ENCODE peak calls at places on chromosome 15, in six cellular contexts. One of them, this sample, is unnamed.

GRCh38 chr15:36432162-36432561 is 147.3 kb upstream of the CDIN1 start:
- DNase-seq in HCT116: no peak
- DNase-seq in GM23248: peak
- DNase-seq in hepatocyte: no peak
- DNase-seq in PC-3: peak
- DNase-seq in MM.1S: no peak
- DNase-seq in this sample: no peak

GRCh38 chr15:23853291-23853690 is 166.2 kb upstream of the NDN start:
- DNase-seq in HCT116: no peak
- DNase-seq in GM23248: peak
- DNase-seq in hepatocyte: no peak
- DNase-seq in PC-3: no peak
- DNase-seq in MM.1S: peak
- DNase-seq in this sample: no peak

GRCh38 chr15:64152507-64153387 is 1.2 kb downstream of the SNX22 start:
- DNase-seq in HCT116: no peak
- DNase-seq in GM23248: no peak
- DNase-seq in hepatocyte: no peak
- DNase-seq in PC-3: no peak
- DNase-seq in MM.1S: peak
- DNase-seq in this sample: no peak

GRCh38 chr15:58392611-58393161 is 39.1 kb upstream of the LIPC start:
- DNase-seq in HCT116: no peak
- DNase-seq in GM23248: no peak
- DNase-seq in hepatocyte: peak
- DNase-seq in PC-3: peak
- DNase-seq in MM.1S: no peak
- DNase-seq in this sample: no peak

GRCh38 chr15:45402955-45403892 is 24.9 kb upstream of the GATM start:
- DNase-seq in HCT116: no peak
- DNase-seq in GM23248: peak
- DNase-seq in hepatocyte: peak
- DNase-seq in PC-3: peak
- DNase-seq in MM.1S: peak
- DNase-seq in this sample: peak

GRCh38 chr15:57708047-57708446 is 1.5 kb downstream of the POLR2M start:
- DNase-seq in HCT116: no peak
- DNase-seq in GM23248: peak
- DNase-seq in hepatocyte: no peak
- DNase-seq in PC-3: no peak
- DNase-seq in MM.1S: no peak
- DNase-seq in this sample: no peak

GRCh38 chr15:31556494-31557150 is 230.0 kb downstream of the KLF13 start:
- DNase-seq in HCT116: no peak
- DNase-seq in GM23248: no peak
- DNase-seq in hepatocyte: no peak
- DNase-seq in PC-3: no peak
- DNase-seq in MM.1S: no peak
- DNase-seq in this sample: no peak

GRCh38 chr15:43769584-43770228 is 7.1 kb downstream of the ELL3 start:
- DNase-seq in HCT116: no peak
- DNase-seq in GM23248: peak
- DNase-seq in hepatocyte: peak
- DNase-seq in PC-3: peak
- DNase-seq in MM.1S: peak
- DNase-seq in this sample: peak

GRCh38 chr15:37698679-37699078 is 235.8 kb upstream of the TMCO5A start:
- DNase-seq in HCT116: no peak
- DNase-seq in GM23248: peak
- DNase-seq in hepatocyte: no peak
- DNase-seq in PC-3: peak
- DNase-seq in MM.1S: no peak
- DNase-seq in this sample: no peak

GRCh38 chr15:85419200-85419599 is 38.8 kb downstream of the AKAP13 start:
- DNase-seq in HCT116: no peak
- DNase-seq in GM23248: peak
- DNase-seq in hepatocyte: no peak
- DNase-seq in PC-3: peak
- DNase-seq in MM.1S: no peak
- DNase-seq in this sample: no peak

GRCh38 chr15:56844892-56845291 is 73.6 kb upstream of the TCF12 start:
- DNase-seq in HCT116: no peak
- DNase-seq in GM23248: no peak
- DNase-seq in hepatocyte: no peak
- DNase-seq in PC-3: no peak
- DNase-seq in MM.1S: no peak
- DNase-seq in this sample: no peak

GRCh38 chr15:73081321-73081958 is 29.2 kb downstream of the NEO1 start:
- DNase-seq in HCT116: peak
- DNase-seq in GM23248: peak
- DNase-seq in hepatocyte: peak
- DNase-seq in PC-3: peak
- DNase-seq in MM.1S: peak
- DNase-seq in this sample: peak

GRCh38 chr15:41115088-41115651 is 910 bp downstream of the INO80 start:
- DNase-seq in HCT116: peak
- DNase-seq in GM23248: peak
- DNase-seq in hepatocyte: peak
- DNase-seq in PC-3: peak
- DNase-seq in MM.1S: no peak
- DNase-seq in this sample: peak

GRCh38 chr15:42082832-42083604 is 11.3 kb downstream of the PLA2G4D start:
- DNase-seq in HCT116: no peak
- DNase-seq in GM23248: no peak
- DNase-seq in hepatocyte: no peak
- DNase-seq in PC-3: no peak
- DNase-seq in MM.1S: no peak
- DNase-seq in this sample: no peak

GRCh38 chr15:99248000-99248727 is 1.2 kb downstream of the TTC23 start:
- DNase-seq in HCT116: no peak
- DNase-seq in GM23248: peak
- DNase-seq in hepatocyte: no peak
- DNase-seq in PC-3: no peak
- DNase-seq in MM.1S: no peak
- DNase-seq in this sample: peak

GRCh38 chr15:33448151-33448550 is 137.4 kb downstream of the RYR3 start:
- DNase-seq in HCT116: no peak
- DNase-seq in GM23248: no peak
- DNase-seq in hepatocyte: no peak
- DNase-seq in PC-3: no peak
- DNase-seq in MM.1S: no peak
- DNase-seq in this sample: no peak

GRCh38 chr15:80591471-80591870 is 103.6 kb upstream of the ABHD17C start:
- DNase-seq in HCT116: no peak
- DNase-seq in GM23248: no peak
- DNase-seq in hepatocyte: no peak
- DNase-seq in PC-3: no peak
- DNase-seq in MM.1S: no peak
- DNase-seq in this sample: no peak

GRCh38 chr15:53569756-53570480 is 189.5 kb downstream of the WDR72 start:
- DNase-seq in HCT116: no peak
- DNase-seq in GM23248: no peak
- DNase-seq in hepatocyte: no peak
- DNase-seq in PC-3: peak
- DNase-seq in MM.1S: no peak
- DNase-seq in this sample: no peak

GRCh38 chr15:77069521-77070121 is 1.3 kb downstream of the TSPAN3 start:
- DNase-seq in HCT116: no peak
- DNase-seq in GM23248: peak
- DNase-seq in hepatocyte: peak
- DNase-seq in PC-3: peak
- DNase-seq in MM.1S: no peak
- DNase-seq in this sample: no peak

GRCh38 chr15:99185731-99186130 is 63.6 kb downstream of the TTC23 start:
- DNase-seq in HCT116: no peak
- DNase-seq in GM23248: no peak
- DNase-seq in hepatocyte: no peak
- DNase-seq in PC-3: no peak
- DNase-seq in MM.1S: no peak
- DNase-seq in this sample: no peak

GRCh38 chr15:81941479-81941878 is 104.3 kb downstream of the MEX3B start:
- DNase-seq in HCT116: no peak
- DNase-seq in GM23248: no peak
- DNase-seq in hepatocyte: no peak
- DNase-seq in PC-3: no peak
- DNase-seq in MM.1S: no peak
- DNase-seq in this sample: peak

GRCh38 chr15:59741274-59741906 is 52.3 kb upstream of the BNIP2 start:
- DNase-seq in HCT116: peak
- DNase-seq in GM23248: peak
- DNase-seq in hepatocyte: peak
- DNase-seq in PC-3: peak
- DNase-seq in MM.1S: peak
- DNase-seq in this sample: peak

GRCh38 chr15:74053941-74054529 is 28.3 kb downstream of the GOLGA6A start:
- DNase-seq in HCT116: peak
- DNase-seq in GM23248: peak
- DNase-seq in hepatocyte: peak
- DNase-seq in PC-3: peak
- DNase-seq in MM.1S: peak
- DNase-seq in this sample: peak

GRCh38 chr15:33964665-33965040 is 3.6 kb upstream of the CHRM5 start:
- DNase-seq in HCT116: no peak
- DNase-seq in GM23248: peak
- DNase-seq in hepatocyte: no peak
- DNase-seq in PC-3: no peak
- DNase-seq in MM.1S: no peak
- DNase-seq in this sample: no peak

GRCh38 chr15:63091679-63092078 is 30.0 kb upstream of the LACTB start:
- DNase-seq in HCT116: no peak
- DNase-seq in GM23248: no peak
- DNase-seq in hepatocyte: no peak
- DNase-seq in PC-3: no peak
- DNase-seq in MM.1S: no peak
- DNase-seq in this sample: no peak

GRCh38 chr15:63090502-63091286 is 31.0 kb upstream of the LACTB start:
- DNase-seq in HCT116: no peak
- DNase-seq in GM23248: no peak
- DNase-seq in hepatocyte: no peak
- DNase-seq in PC-3: no peak
- DNase-seq in MM.1S: no peak
- DNase-seq in this sample: no peak

GRCh38 chr15:63093486-63094205 is 28.0 kb upstream of the LACTB start:
- DNase-seq in HCT116: peak
- DNase-seq in GM23248: peak
- DNase-seq in hepatocyte: peak
- DNase-seq in PC-3: peak
- DNase-seq in MM.1S: peak
- DNase-seq in this sample: peak

GRCh38 chr15:63089260-63090043 is 32.2 kb upstream of the LACTB start:
- DNase-seq in HCT116: no peak
- DNase-seq in GM23248: peak
- DNase-seq in hepatocyte: peak
- DNase-seq in PC-3: peak
- DNase-seq in MM.1S: no peak
- DNase-seq in this sample: no peak

GRCh38 chr15:63094495-63094931 is 27.1 kb upstream of the LACTB start:
- DNase-seq in HCT116: no peak
- DNase-seq in GM23248: peak
- DNase-seq in hepatocyte: no peak
- DNase-seq in PC-3: no peak
- DNase-seq in MM.1S: no peak
- DNase-seq in this sample: no peak
- H3K4me2 ChIP-seq in HCT116: no peak
- H3K4me2 ChIP-seq in GM23248: peak
- H3K4me2 ChIP-seq in hepatocyte: no peak
- H3K4me2 ChIP-seq in PC-3: no peak
- H3K4me2 ChIP-seq in MM.1S: no peak
- H3K4me2 ChIP-seq in this sample: no peak

GRCh38 chr15:88803241-88803919 is at the start of gene ACAN:
- DNase-seq in HCT116: no peak
- DNase-seq in GM23248: no peak
- DNase-seq in hepatocyte: peak
- DNase-seq in PC-3: no peak
- DNase-seq in MM.1S: no peak
- DNase-seq in this sample: peak
- TF ChIP-seq EZH2 in HCT116: no peak
- TF ChIP-seq EZH2 in GM23248: no peak
- TF ChIP-seq EZH2 in hepatocyte: peak
- TF ChIP-seq EZH2 in PC-3: no peak
- TF ChIP-seq EZH2 in MM.1S: no peak
- TF ChIP-seq EZH2 in this sample: peak

GRCh38 chr15:78164010-78164409 is 14.8 kb downstream of the IDH3A start:
- DNase-seq in HCT116: no peak
- DNase-seq in GM23248: no peak
- DNase-seq in hepatocyte: no peak
- DNase-seq in PC-3: no peak
- DNase-seq in MM.1S: no peak
- DNase-seq in this sample: no peak

GRCh38 chr15:78159395-78159794 is 10.2 kb downstream of the IDH3A start:
- DNase-seq in HCT116: no peak
- DNase-seq in GM23248: no peak
- DNase-seq in hepatocyte: no peak
- DNase-seq in PC-3: no peak
- DNase-seq in MM.1S: no peak
- DNase-seq in this sample: no peak

GRCh38 chr15:78157203-78157602 is 8.0 kb downstream of the IDH3A start:
- DNase-seq in HCT116: no peak
- DNase-seq in GM23248: no peak
- DNase-seq in hepatocyte: no peak
- DNase-seq in PC-3: no peak
- DNase-seq in MM.1S: no peak
- DNase-seq in this sample: no peak

GRCh38 chr15:78167227-78167888 is 18.2 kb downstream of the IDH3A start:
- DNase-seq in HCT116: no peak
- DNase-seq in GM23248: no peak
- DNase-seq in hepatocyte: no peak
- DNase-seq in PC-3: no peak
- DNase-seq in MM.1S: peak
- DNase-seq in this sample: no peak

GRCh38 chr15:78162038-78162437 is 12.9 kb downstream of the IDH3A start:
- DNase-seq in HCT116: no peak
- DNase-seq in GM23248: no peak
- DNase-seq in hepatocyte: no peak
- DNase-seq in PC-3: no peak
- DNase-seq in MM.1S: no peak
- DNase-seq in this sample: no peak
- TF ChIP-seq EZH2phosphoT487 in HCT116: no peak
- TF ChIP-seq EZH2phosphoT487 in GM23248: no peak
- TF ChIP-seq EZH2phosphoT487 in hepatocyte: no peak
- TF ChIP-seq EZH2phosphoT487 in PC-3: no peak
- TF ChIP-seq EZH2phosphoT487 in MM.1S: no peak
- TF ChIP-seq EZH2phosphoT487 in this sample: no peak

DNA sequence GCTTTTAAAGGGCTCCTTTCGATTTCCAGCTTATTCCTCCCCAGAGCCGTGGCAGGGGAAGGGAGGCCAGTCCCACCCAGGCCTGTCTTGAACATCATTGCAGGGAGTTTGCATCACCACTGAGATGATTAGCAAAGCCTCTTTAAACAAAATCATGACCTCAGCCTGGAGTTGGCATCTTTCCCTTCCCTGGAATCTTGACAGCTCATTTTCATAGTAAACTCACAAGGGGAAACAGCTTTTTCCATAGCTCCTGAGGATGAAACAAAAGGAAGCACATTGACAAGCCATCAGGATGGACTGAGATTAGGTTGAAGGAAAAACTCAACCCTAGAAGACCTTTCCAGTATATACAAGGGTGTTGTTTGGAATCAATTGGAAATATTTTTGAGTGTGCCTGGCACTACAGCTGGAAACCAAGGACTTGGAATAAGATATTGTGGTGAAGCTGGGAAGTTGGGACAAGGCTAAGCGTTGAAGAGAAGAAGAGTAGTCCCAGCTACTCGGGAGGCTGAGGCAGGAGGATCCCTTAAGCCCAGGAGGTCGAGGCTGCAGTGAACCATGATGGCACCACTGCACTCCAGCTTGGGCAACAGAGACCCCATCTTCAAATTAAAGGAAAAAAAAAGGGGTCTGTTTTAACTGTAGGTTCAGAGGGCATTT is 3.1 kb upstream of the LARP6 start:
- DNase-seq in HCT116: peak
- DNase-seq in GM23248: peak
- DNase-seq in hepatocyte: peak
- DNase-seq in PC-3: peak
- DNase-seq in MM.1S: no peak
- DNase-seq in this sample: no peak
- H3K4me2 ChIP-seq in HCT116: no peak
- H3K4me2 ChIP-seq in GM23248: peak
- H3K4me2 ChIP-seq in hepatocyte: peak
- H3K4me2 ChIP-seq in PC-3: peak
- H3K4me2 ChIP-seq in MM.1S: no peak
- H3K4me2 ChIP-seq in this sample: no peak